ENCODE peak calls at places on chromosomes 2 and 18, in four cellular contexts. H is fibroblast of lung, K is epithelial cell of proximal tubule, U is right lobe of liver. O is an unnamed sample.

GRCh38 chr2:110903548-110903947 is 171.2 kb downstream of the ACOXL start:
- DNase-seq in H (no peak), K (no peak), U (no peak), O (no peak)

GRCh38 chr2:61853086-61853847 is 593 bp downstream of the FAM161A start:
- DNase-seq in H (peak), K (no peak), U (no peak), O (no peak)

GRCh38 chr2:208036357-208036756 is 11.0 kb upstream of the PLEKHM3 start:
- DNase-seq in H (no peak), K (no peak), U (no peak), O (no peak)

GRCh38 chr2:219385958-219386520 is 1.7 kb downstream of the DNPEP start:
- DNase-seq in H (no peak), K (no peak), U (no peak), O (no peak)

GRCh38 chr2:23516546-23517256 is 131.7 kb downstream of the KLHL29 start:
- DNase-seq in H (no peak), K (no peak), U (no peak), O (no peak)

GRCh38 chr2:239954166-239955085 is 70.7 kb downstream of the NDUFA10 start:
- DNase-seq in H (peak), K (no peak), U (peak), O (no peak)

GRCh38 chr2:27251786-27252185 is 11.1 kb downstream of the SLC30A3 start:
- DNase-seq in H (no peak), K (no peak), U (no peak), O (no peak)

GRCh38 chr2:182496596-182496995 is 69.8 kb upstream of the PDE1A start:
- DNase-seq in H (no peak), K (no peak), U (no peak), O (no peak)

GRCh38 chr2:53235836-53236582 is 531.6 kb upstream of the CHAC2 start:
- DNase-seq in H (peak), K (peak), U (no peak), O (no peak)

GRCh38 chr2:108573070-108573469 is 38.8 kb downstream of the LIMS1 start:
- DNase-seq in H (peak), K (no peak), U (no peak), O (no peak)

GRCh38 chr2:200042102-200042735 is 86.8 kb downstream of the MAIP1 start:
- DNase-seq in H (peak), K (no peak), U (no peak), O (no peak)

GRCh38 chr18:62716679-62717058 is 1.3 kb downstream of the PHLPP1 start:
- DNase-seq in H (peak), K (no peak), U (peak), O (no peak)

GRCh38 chr2:143581989-143582719 is 452.9 kb downstream of the ARHGAP15 start:
- DNase-seq in H (no peak), K (no peak), U (no peak), O (no peak)

GRCh38 chr2:84905181-84906107 is at the start of gene TMSB10:
- DNase-seq in H (peak), K (no peak), U (peak), O (no peak)

GRCh38 chr2:126883661-126884030 is 15.0 kb upstream of the TEX51 start:
- DNase-seq in H (no peak), K (no peak), U (no peak), O (no peak)

GRCh38 chr2:175233135-175233719 is 51.7 kb upstream of the ATP5MC3 start:
- DNase-seq in H (peak), K (no peak), U (no peak), O (peak)

GRCh38 chr2:95578529-95578928 is 13.3 kb upstream of the TRIM43 start:
- DNase-seq in H (no peak), K (no peak), U (no peak), O (no peak)

GRCh38 chr2:95574506-95574905 is 17.3 kb upstream of the TRIM43 start:
- DNase-seq in H (no peak), K (no peak), U (no peak), O (no peak)

GRCh38 chr2:95573866-95574265 is 17.9 kb upstream of the TRIM43 start:
- DNase-seq in H (no peak), K (no peak), U (no peak), O (no peak)

GRCh38 chr2:95575857-95576256 is 15.9 kb upstream of the TRIM43 start:
- DNase-seq in H (no peak), K (no peak), U (no peak), O (no peak)
- H3K4me3 ChIP-seq in H (no peak), K (no peak), U (no peak), O (no peak)

GRCh38 chr18:69383191-69383590 is 17.5 kb upstream of the DOK6 start:
- DNase-seq in H (peak), K (no peak), U (no peak), O (no peak)
- TF ChIP-seq CTCF in H (no peak), K (no peak), U (no peak), O (no peak)

DNA sequence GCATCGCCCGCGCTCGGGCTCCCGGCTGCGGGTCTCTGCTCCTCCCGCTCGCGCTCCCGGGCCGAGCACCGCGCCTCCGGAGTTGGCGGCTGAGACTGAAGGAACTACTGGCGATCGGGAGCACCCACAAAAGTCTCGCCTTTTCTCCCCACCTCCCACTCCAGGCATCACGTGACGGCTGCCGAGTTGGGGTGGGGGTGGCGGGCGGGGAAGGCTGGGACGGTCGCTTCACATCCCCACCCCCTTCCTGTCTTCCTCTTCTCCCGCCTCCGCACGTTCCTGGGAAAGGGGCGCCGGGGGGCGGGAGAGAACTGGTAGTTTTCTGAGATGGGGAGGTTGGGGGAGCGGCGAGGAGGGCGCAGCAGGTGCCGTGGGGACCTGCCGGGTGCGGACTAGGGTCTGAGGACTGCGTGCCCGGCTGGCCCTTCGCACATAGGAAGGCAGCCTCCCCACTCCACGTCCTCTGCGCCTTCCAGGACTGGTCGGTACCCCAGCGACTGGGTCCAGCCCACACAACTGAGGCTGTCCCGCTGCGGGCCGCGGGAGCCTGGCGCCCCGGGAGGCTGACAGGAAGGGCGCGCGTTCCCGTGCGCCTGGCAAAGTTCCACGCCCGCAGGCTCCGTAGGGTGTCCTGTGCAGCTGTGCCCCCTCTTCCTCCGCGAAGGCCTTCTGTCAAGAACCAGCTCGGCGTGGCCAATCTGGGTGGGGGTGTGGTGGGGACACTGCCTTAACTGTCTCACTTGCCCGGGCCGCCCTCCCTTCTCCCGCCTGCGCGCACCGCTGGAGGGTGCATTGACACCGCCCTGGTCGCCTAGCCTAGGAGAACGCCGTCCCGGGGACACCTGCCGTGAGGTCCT is at the start of gene LYPD1:
- DNase-seq in H (peak), K (no peak), U (peak), O (no peak)
- H3K4me3 ChIP-seq in H (peak), K (peak), U (peak), O (peak)

GRCh38 chr18:70221156-70221910 is 15.8 kb upstream of the RTTN start:
- DNase-seq in H (no peak), K (no peak), U (no peak), O (no peak)
- TF ChIP-seq CTCF in H (no peak), K (no peak), U (no peak), O (no peak)

GRCh38 chr2:66596229-66596628 is 161.3 kb downstream of the MEIS1 start:
- DNase-seq in H (peak), K (no peak), U (no peak), O (no peak)
- H3K4me3 ChIP-seq in H (no peak), K (no peak), U (no peak), O (no peak)

DNA sequence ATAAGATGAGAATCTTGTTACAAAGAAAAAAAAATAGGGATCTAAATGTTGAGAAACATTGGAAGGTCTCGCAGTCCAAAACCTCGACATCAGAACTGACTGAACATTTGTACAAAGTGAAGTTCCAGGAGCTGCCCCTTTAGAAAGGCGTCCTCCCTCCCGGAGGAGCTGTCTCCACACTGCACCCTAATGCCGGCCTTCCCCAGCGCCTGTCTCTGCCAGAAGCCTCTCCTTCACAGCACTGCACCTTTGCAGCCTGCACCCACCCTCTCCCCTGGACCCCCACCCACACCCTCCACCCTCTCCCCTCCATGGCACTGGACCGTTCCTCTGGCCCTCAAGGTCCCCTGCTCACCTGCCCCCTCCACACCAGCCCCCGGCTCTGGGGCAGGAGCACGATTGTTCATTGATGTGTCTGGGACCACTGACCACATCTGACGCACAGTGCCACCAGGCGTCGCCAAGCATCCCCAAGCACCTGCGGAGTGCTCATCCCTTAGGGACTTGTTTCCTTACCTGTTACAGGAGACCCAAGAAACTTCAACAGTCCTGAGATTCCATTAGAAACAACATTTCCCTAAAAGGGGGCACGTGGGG is 90.3 kb upstream of the SNTG2 start:
- DNase-seq in H (no peak), K (no peak), U (no peak), O (no peak)
- TF ChIP-seq CTCF in H (no peak), K (no peak), U (no peak), O (no peak)

O was measured in AG04449.